ENCODE peak calls at places on chromosomes 4 and X, in six cellular contexts. Q is HCT116, X is GM23338, B is hepatocyte, L is PC-3, P is MM.1S. H is an unnamed sample.

GRCh38 chr4:54543088-54543795 is 114.5 kb upstream of the KIT start:
- DNase-seq in B (no peak), P (no peak), Q (no peak), L (peak; percentile 31), X (no peak), H (no peak)

GRCh38 chr4:147825451-147826287 is 93.8 kb downstream of the ARHGAP10 start:
- DNase-seq in B (no peak), X (no peak), Q (no peak), P (no peak), L (peak; percentile 7), H (no peak)

GRCh38 chrX:134472041-134472440 is 12.1 kb downstream of the HPRT1 start:
- DNase-seq in X (no peak), Q (no peak), L (no peak), P (no peak), B (no peak), H (no peak)

GRCh38 chr4:151797131-151797530 is 36.3 kb upstream of the GATB start:
- DNase-seq in P (no peak), Q (no peak), X (no peak), L (peak; percentile 34), B (no peak), H (no peak)

GRCh38 chr4:25813705-25814104 is 49.1 kb downstream of the SEL1L3 start:
- DNase-seq in X (no peak), L (peak; percentile 60), B (no peak), P (no peak), Q (no peak), H (peak; percentile 38)

GRCh38 chrX:24369816-24370215 is 9.4 kb downstream of the SUPT20HL1 start:
- DNase-seq in P (no peak), L (no peak), B (no peak), X (peak; percentile 61), Q (no peak), H (no peak)

GRCh38 chrX:6292599-6292998 is 63.9 kb upstream of the NLGN4X start:
- DNase-seq in L (no peak), Q (no peak), P (no peak), B (no peak), X (peak; percentile 42), H (peak; percentile 28)

GRCh38 chr4:34182346-34182745 is 2062.0 kb downstream of the ARAP2 start:
- DNase-seq in B (no peak), X (no peak), Q (no peak), L (no peak), P (no peak), H (no peak)

GRCh38 chr4:89140168-89140759 is 28.9 kb downstream of the TIGD2 start:
- DNase-seq in B (peak; percentile 23), Q (no peak), L (no peak), X (no peak), P (no peak), H (no peak)

GRCh38 chrX:50471390-50471789 is 765 bp upstream of the DGKK start:
- DNase-seq in X (peak; percentile 48), L (no peak), Q (no peak), B (peak; percentile 8), P (no peak), H (peak; percentile 49)

GRCh38 chrX:50470103-50471031 is at the start of gene DGKK:
- DNase-seq in B (peak; percentile 31), L (no peak), Q (no peak), X (peak; percentile 88), P (no peak), H (peak; percentile 85)

GRCh38 chrX:50469206-50469605 is 1.4 kb downstream of the DGKK start:
- DNase-seq in X (peak; percentile 36), Q (no peak), L (no peak), P (no peak), B (peak; percentile 13), H (peak; percentile 47)
- TF ChIP-seq EZH2 in X (no peak), Q (no peak), L (no peak), P (no peak), B (peak; percentile 24), H (peak; percentile 30)

DNA sequence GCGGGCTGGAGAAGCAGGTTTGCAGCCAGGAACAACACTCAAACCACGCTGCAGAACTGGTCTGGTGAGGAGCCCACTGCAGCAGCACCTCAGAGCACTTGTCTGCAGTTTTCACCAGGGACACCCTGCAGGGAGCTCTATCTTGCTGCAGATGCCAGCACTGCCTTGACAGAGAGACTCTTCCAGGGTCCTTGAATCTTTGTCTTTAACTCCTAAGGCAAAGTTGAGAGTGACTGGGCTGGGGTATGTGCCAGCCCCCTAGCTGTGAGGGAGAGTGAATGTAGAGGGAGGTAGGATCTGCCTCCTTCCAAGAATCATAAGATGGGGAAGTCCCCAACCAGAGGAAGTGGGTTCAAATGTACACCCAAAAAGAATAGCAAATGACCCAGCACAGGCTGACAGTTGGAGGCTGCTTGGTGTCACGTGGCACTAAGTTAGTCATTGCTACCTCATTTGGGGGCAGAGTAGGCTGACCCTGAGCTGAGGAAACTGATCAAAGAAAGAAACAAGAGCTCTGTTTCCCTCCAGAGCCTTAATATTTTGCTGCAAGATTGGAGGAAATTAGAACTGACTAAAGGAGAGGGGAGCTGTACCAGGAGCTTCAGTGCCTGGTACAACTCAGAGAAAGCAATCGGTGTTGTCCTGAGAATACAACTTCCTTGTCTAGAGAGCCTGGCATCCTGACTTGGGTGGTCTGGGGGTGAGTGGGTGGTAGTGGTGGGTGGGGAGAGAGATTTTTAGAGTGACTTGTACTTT is 28.2 kb upstream of the HUWE1 start:
- DNase-seq in B (no peak), L (peak; percentile 89), P (no peak), X (peak; percentile 15), Q (peak; percentile 4), H (no peak)
- TF ChIP-seq EZH2phosphoT487 in B (no peak), L (no peak), P (no peak), X (no peak), Q (no peak), H (no peak)

GRCh38 chr4:186940476-186940875 is 216.8 kb upstream of the FAT1 start:
- DNase-seq in X (no peak), L (no peak), B (no peak), Q (no peak), P (no peak), H (no peak)
- TF ChIP-seq CTCF in X (no peak), L (no peak), B (no peak), Q (no peak), P (no peak), H (no peak)

GRCh38 chr4:141636771-141637460 is 533 bp downstream of the IL15 start:
- DNase-seq in L (peak; percentile 74), Q (peak; percentile 18), P (peak; percentile 64), B (peak; percentile 70), X (peak; percentile 65), H (peak; percentile 66)
- TF ChIP-seq EZH2 in L (no peak), Q (no peak), P (no peak), B (no peak), X (no peak), H (peak; percentile 75)

DNA sequence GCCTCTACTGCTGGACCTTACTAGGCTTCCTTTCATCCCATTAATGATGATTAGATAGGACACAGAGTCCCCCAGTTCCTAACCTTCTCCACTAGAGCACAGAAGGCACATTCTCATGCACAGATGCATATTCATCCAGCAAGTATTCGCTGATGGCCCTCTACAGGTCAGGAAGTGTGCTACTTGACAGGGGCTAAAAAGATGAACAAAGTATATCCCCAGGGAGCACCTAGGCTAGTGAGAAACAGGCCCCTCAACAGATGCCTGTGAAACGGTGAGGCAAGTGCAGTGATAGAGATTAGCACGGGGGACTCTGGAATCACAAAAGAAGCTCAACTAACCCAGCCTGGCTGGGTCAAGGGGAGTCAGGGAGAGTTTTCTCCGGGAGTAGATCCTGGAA is 95.8 kb downstream of the MGST2 start:
- DNase-seq in B (no peak), X (peak; percentile 74), P (no peak), L (peak; percentile 37), Q (peak; percentile 24), H (no peak)
- TF ChIP-seq EZH2phosphoT487 in B (no peak), X (no peak), P (no peak), L (no peak), Q (no peak), H (no peak)

DNA sequence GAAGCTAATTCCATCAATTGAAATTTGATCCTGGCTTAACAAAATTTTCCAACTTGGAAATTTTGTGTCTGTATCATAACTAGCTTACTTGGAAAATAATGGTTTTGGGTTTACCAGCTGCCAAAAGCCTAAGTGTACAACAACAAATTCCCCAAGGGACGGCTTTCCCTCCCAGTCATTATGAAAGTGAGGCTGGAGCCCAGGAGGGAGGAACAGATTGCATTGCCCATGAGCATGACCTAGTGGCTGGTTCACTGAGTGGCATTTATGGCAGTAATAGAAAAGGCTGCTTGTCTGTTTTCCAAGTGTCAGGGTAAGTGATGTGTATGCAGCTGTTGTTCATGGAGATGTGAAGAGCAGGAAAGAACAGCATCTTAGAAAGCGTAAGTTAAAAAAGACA is 70.8 kb upstream of the HHIP start:
- DNase-seq in P (no peak), Q (no peak), L (peak; percentile 10), B (peak; percentile 15), X (peak; percentile 23), H (no peak)
- TF ChIP-seq CTCF in P (no peak), Q (no peak), L (peak; percentile 23), B (peak; percentile 8), X (peak; percentile 27), H (no peak)

GRCh38 chrX:137034508-137034872 is 695 bp upstream of the GPR101 start:
- DNase-seq in B (no peak), P (no peak), L (no peak), Q (no peak), X (no peak), H (no peak)
- TF ChIP-seq EZH2 in B (peak; percentile 32), P (no peak), L (no peak), Q (no peak), X (no peak), H (no peak)

GRCh38 chrX:18410038-18410437 is 15.4 kb upstream of the CDKL5 start:
- DNase-seq in P (no peak), L (peak; percentile 60), B (peak; percentile 54), Q (peak; percentile 21), X (peak; percentile 31), H (peak; percentile 15)

GRCh38 chrX:18401848-18402213 is 23.6 kb upstream of the CDKL5 start:
- DNase-seq in P (no peak), B (no peak), L (no peak), X (no peak), Q (no peak), H (no peak)

DNA sequence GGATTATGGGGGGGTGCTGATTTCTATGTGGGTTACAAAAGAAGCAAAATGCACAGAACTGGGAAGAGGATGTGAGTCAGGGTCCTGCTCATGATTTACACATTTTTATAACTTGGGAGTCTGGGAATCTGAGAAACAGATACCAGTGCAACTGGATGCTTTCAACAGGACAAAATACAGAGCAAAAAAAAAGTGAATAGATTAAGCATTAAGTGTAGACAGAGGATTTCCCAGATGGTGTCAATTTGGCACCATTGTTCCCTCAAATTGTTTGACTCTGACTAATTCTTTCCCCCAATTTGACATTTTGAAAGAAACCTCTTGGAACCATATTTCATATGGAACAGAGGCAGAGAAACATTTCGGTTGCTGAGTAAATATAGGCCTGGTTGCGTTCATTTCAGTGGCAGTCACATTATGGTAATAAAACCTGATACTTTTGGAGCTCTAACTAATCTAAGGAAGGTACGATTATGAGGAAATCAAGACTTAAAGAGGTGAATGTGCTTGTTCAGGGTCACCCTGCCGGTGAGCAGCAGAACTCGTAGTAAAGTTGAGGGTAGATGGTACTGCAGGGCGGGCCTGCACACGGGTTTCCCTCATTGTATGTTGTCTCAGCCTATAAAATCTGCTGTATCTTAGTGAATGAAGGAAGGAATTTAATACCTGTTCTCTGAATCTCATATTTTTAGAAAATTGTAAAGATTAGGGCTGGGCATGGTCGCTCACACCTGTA is 18.7 kb upstream of the CDKL5 start:
- DNase-seq in Q (no peak), B (no peak), X (no peak), P (no peak), L (peak; percentile 53), H (no peak)
- TF ChIP-seq EZH2phosphoT487 in Q (no peak), B (no peak), X (no peak), P (no peak), L (no peak), H (no peak)